ENCODE peak calls at places on chromosomes 11 and 22, in four cellular contexts. O, F, G and M are unnamed samples.

GRCh38 chr11:707817-708420 is 1.9 kb downstream of the EPS8L2 start:
- DNase-seq in O (peak; percentile 37), F (no peak), G (no peak), M (no peak)

GRCh38 chr11:112656772-112657428 is 304.3 kb upstream of the NCAM1 start:
- DNase-seq in O (no peak), F (no peak), G (peak; percentile 25), M (no peak)

GRCh38 chr11:61429346-61429690 is 457 bp downstream of the CPSF7 start:
- DNase-seq in O (peak; percentile 95), F (peak; percentile 84), G (no peak), M (peak; percentile 79)

GRCh38 chr11:69218271-69218682 is 62.5 kb downstream of the SMIM38 start:
- DNase-seq in O (no peak), F (no peak), G (no peak), M (peak; percentile 1)

GRCh38 chr11:70542406-70542805 is 144.1 kb downstream of the CTTN start:
- DNase-seq in O (no peak), F (no peak), G (no peak), M (no peak)

GRCh38 chr11:128628686-128629085 is 41.3 kb upstream of the ETS1 start:
- DNase-seq in O (no peak), F (no peak), G (no peak), M (no peak)

GRCh38 chr11:48041877-48042698 is 61.7 kb downstream of the PTPRJ start:
- DNase-seq in O (no peak), F (no peak), G (no peak), M (no peak)

GRCh38 chr11:96207459-96208449 is 135.2 kb downstream of the MAML2 start:
- DNase-seq in O (peak; percentile 15), F (no peak), G (no peak), M (no peak)

GRCh38 chr11:124934862-124935547 is 842 bp downstream of the HEPACAM start:
- DNase-seq in O (no peak), F (no peak), G (no peak), M (no peak)

GRCh38 chr22:24392218-24392931 is 35.0 kb upstream of the ADORA2A start:
- DNase-seq in O (peak; percentile 62), F (no peak), G (no peak), M (no peak)

GRCh38 chr11:2531277-2531986 is 86.6 kb downstream of the KCNQ1 start:
- DNase-seq in O (peak; percentile 90), F (peak; percentile 82), G (no peak), M (peak; percentile 88)

GRCh38 chr11:44955019-44955738 is 4.5 kb upstream of the TP53I11 start:
- DNase-seq in O (no peak), F (peak; percentile 60), G (no peak), M (no peak)

GRCh38 chr11:103111400-103111799 is 2.2 kb downstream of the DYNC2H1 start:
- DNase-seq in O (no peak), F (no peak), G (no peak), M (no peak)

GRCh38 chr11:83648610-83649467 is 362.7 kb upstream of the CCDC90B start:
- DNase-seq in O (no peak), F (no peak), G (no peak), M (no peak)

GRCh38 chr22:42641801-42642413 is 1.5 kb upstream of the ATP5MGL start:
- DNase-seq in O (no peak), F (no peak), G (no peak), M (no peak)

GRCh38 chr22:32823024-32823730 is 21.7 kb downstream of the TIMP3 start:
- DNase-seq in O (peak; percentile 59), F (peak; percentile 48), G (no peak), M (peak; percentile 78)

GRCh38 chr11:1929621-1930447 is 10.3 kb downstream of the TNNT3 start:
- DNase-seq in O (no peak), F (no peak), G (no peak), M (peak; percentile 5)

GRCh38 chr11:72901374-72901773 is 87.2 kb downstream of the ATG16L2 start:
- DNase-seq in O (no peak), F (no peak), G (no peak), M (no peak)

GRCh38 chr11:12674936-12675696 is 895 bp downstream of the TEAD1 start:
- DNase-seq in O (peak; percentile 74), F (peak; percentile 52), G (no peak), M (peak; percentile 39)
- TF ChIP-seq USF2 in O (no peak), F (no peak), G (no peak), M (no peak)

GRCh38 chr11:110897035-110897434 is 184.8 kb upstream of the ARHGAP20 start:
- DNase-seq in O (peak; percentile 7), F (no peak), G (no peak), M (no peak)
- TF ChIP-seq USF1 in O (no peak), F (no peak), G (no peak), M (no peak)

GRCh38 chr22:17971711-17972110 is 52.6 kb downstream of the MICAL3 start:
- DNase-seq in O (no peak), F (no peak), G (no peak), M (no peak)
- TF ChIP-seq USF2 in O (no peak), F (no peak), G (no peak), M (no peak)

GRCh38 chr11:74069146-74070046 is 60.5 kb upstream of the UCP3 start:
- DNase-seq in O (no peak), F (no peak), G (no peak), M (no peak)
- TF ChIP-seq USF1 in O (no peak), F (no peak), G (no peak), M (no peak)

DNA sequence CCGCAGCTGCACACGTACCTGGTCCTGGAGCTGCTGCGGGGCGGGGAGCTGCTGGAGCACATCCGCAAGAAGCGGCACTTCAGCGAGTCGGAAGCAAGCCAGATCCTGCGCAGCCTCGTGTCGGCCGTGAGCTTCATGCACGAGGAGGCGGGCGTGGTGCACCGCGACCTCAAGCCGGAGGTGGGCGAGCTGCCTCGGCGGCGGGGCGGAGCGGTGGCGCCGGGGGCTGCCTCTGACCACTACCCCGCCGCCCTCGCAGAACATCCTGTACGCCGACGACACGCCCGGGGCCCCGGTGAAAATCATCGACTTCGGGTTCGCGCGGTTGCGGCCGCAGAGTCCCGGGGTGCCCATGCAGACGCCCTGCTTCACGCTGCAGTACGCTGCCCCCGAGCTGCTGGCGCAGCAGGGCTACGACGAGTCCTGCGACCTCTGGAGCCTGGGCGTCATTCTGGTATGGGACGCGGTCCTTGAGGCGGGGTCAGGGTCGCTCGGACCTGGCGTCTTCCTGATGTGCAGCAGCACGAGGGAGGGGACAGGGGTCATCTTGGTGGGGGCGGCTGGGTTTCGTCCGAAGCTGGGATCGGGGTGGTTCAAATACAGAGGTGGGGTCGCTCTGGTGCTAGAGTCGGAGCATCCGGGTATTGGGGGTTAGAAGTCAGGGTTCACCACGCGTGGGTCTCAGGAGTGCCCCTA is 10.6 kb downstream of the RPS6KA4 start:
- DNase-seq in O (peak; percentile 37), F (no peak), G (no peak), M (no peak)
- TF ChIP-seq USF2 in O (no peak), F (no peak), G (no peak), M (no peak)

DNA sequence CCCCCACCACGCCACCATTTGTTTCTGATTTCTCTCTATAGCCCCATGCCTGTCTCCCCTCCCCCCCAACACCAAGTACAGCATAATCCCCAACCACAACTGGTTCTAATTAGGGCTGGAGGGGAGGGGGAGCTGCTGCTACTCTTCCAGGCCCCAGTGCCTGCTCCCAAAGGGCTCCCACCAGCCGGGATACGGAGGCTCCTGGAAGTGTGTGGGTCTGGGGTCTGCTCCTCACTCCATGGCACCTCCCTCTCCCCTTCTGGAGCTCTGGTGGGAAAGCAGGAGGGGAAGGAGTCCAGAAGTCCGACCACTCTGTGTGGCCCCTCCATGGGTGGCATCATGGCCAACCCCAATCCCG is 18.0 kb downstream of the BCL9L start:
- DNase-seq in O (peak; percentile 85), F (no peak), G (no peak), M (no peak)
- TF ChIP-seq USF1 in O (no peak), F (no peak), G (no peak), M (no peak)

GRCh38 chr11:29389793-29390192 is 627.0 kb downstream of the KCNA4 start:
- DNase-seq in O (no peak), F (no peak), G (no peak), M (no peak)
- TF ChIP-seq USF2 in O (no peak), F (no peak), G (no peak), M (no peak)